ENCODE peak calls at places on chromosomes 2 and 18, in eight cellular contexts. One of them, this sample, is unnamed.

GRCh38 chr18:58097127-58097906 is 53.3 kb downstream of the NEDD4L start:
- DNase-seq in stimulated activated CD4-positive, alpha-beta T cell treated with anti-CD3 and anti-CD28 coated beads, Interleukin-4, amount 100 ng/mL, for 4 hours: no peak
- DNase-seq in EH: peak; percentile 79
- DNase-seq in stimulated activated CD8-positive, alpha-beta memory T cell treated with anti-CD3 and anti-CD28 coated beads, Interleukin-15, amount 100 ng/mL, for 4 hours: no peak
- DNase-seq in fibroblast of the conjunctiva: no peak
- DNase-seq in activated T-cell treated with anti-CD3 and anti-CD28 coated beads, Interleukin-2, amount 50 U/mL, for 1 hour: no peak
- DNase-seq in AG20443: no peak
- DNase-seq in activated CD8-positive, alpha-beta memory T cell treated with anti-CD3 and anti-CD28 coated beads, Interleukin-2, amount 50 U/mL, for 4 hours: no peak
- DNase-seq in this sample: no peak

GRCh38 chr2:127007652-127008051 is 99.3 kb downstream of the BIN1 start:
- DNase-seq in EH: peak; percentile 81
- DNase-seq in stimulated activated CD4-positive, alpha-beta T cell treated with anti-CD3 and anti-CD28 coated beads, Interleukin-4, amount 100 ng/mL, for 4 hours: no peak
- DNase-seq in AG20443: peak; percentile 67
- DNase-seq in activated T-cell treated with anti-CD3 and anti-CD28 coated beads, Interleukin-2, amount 50 U/mL, for 1 hour: no peak
- DNase-seq in activated CD8-positive, alpha-beta memory T cell treated with anti-CD3 and anti-CD28 coated beads, Interleukin-2, amount 50 U/mL, for 4 hours: no peak
- DNase-seq in stimulated activated CD8-positive, alpha-beta memory T cell treated with anti-CD3 and anti-CD28 coated beads, Interleukin-15, amount 100 ng/mL, for 4 hours: no peak
- DNase-seq in fibroblast of the conjunctiva: no peak
- DNase-seq in this sample: peak; percentile 68

GRCh38 chr18:45760443-45761036 is 36.6 kb downstream of the SLC14A1 start:
- DNase-seq in activated CD8-positive, alpha-beta memory T cell treated with anti-CD3 and anti-CD28 coated beads, Interleukin-2, amount 50 U/mL, for 4 hours: no peak
- DNase-seq in stimulated activated CD4-positive, alpha-beta T cell treated with anti-CD3 and anti-CD28 coated beads, Interleukin-4, amount 100 ng/mL, for 4 hours: no peak
- DNase-seq in AG20443: no peak
- DNase-seq in fibroblast of the conjunctiva: no peak
- DNase-seq in stimulated activated CD8-positive, alpha-beta memory T cell treated with anti-CD3 and anti-CD28 coated beads, Interleukin-15, amount 100 ng/mL, for 4 hours: no peak
- DNase-seq in activated T-cell treated with anti-CD3 and anti-CD28 coated beads, Interleukin-2, amount 50 U/mL, for 1 hour: no peak
- DNase-seq in EH: no peak
- DNase-seq in this sample: no peak

GRCh38 chr2:102387763-102388546 is 32.4 kb downstream of the IL18R1 start:
- DNase-seq in activated T-cell treated with anti-CD3 and anti-CD28 coated beads, Interleukin-2, amount 50 U/mL, for 1 hour: no peak
- DNase-seq in fibroblast of the conjunctiva: no peak
- DNase-seq in activated CD8-positive, alpha-beta memory T cell treated with anti-CD3 and anti-CD28 coated beads, Interleukin-2, amount 50 U/mL, for 4 hours: no peak
- DNase-seq in AG20443: no peak
- DNase-seq in EH: no peak
- DNase-seq in stimulated activated CD8-positive, alpha-beta memory T cell treated with anti-CD3 and anti-CD28 coated beads, Interleukin-15, amount 100 ng/mL, for 4 hours: no peak
- DNase-seq in stimulated activated CD4-positive, alpha-beta T cell treated with anti-CD3 and anti-CD28 coated beads, Interleukin-4, amount 100 ng/mL, for 4 hours: no peak
- DNase-seq in this sample: no peak

GRCh38 chr2:159267926-159268325 is 18.6 kb downstream of the WDSUB1 start:
- DNase-seq in activated T-cell treated with anti-CD3 and anti-CD28 coated beads, Interleukin-2, amount 50 U/mL, for 1 hour: no peak
- DNase-seq in AG20443: no peak
- DNase-seq in activated CD8-positive, alpha-beta memory T cell treated with anti-CD3 and anti-CD28 coated beads, Interleukin-2, amount 50 U/mL, for 4 hours: no peak
- DNase-seq in stimulated activated CD8-positive, alpha-beta memory T cell treated with anti-CD3 and anti-CD28 coated beads, Interleukin-15, amount 100 ng/mL, for 4 hours: no peak
- DNase-seq in stimulated activated CD4-positive, alpha-beta T cell treated with anti-CD3 and anti-CD28 coated beads, Interleukin-4, amount 100 ng/mL, for 4 hours: no peak
- DNase-seq in fibroblast of the conjunctiva: no peak
- DNase-seq in EH: peak; percentile 23
- DNase-seq in this sample: no peak

GRCh38 chr2:47029737-47030524 is 114.3 kb upstream of the MCFD2 start:
- DNase-seq in AG20443: no peak
- DNase-seq in activated CD8-positive, alpha-beta memory T cell treated with anti-CD3 and anti-CD28 coated beads, Interleukin-2, amount 50 U/mL, for 4 hours: no peak
- DNase-seq in stimulated activated CD4-positive, alpha-beta T cell treated with anti-CD3 and anti-CD28 coated beads, Interleukin-4, amount 100 ng/mL, for 4 hours: no peak
- DNase-seq in fibroblast of the conjunctiva: no peak
- DNase-seq in activated T-cell treated with anti-CD3 and anti-CD28 coated beads, Interleukin-2, amount 50 U/mL, for 1 hour: no peak
- DNase-seq in stimulated activated CD8-positive, alpha-beta memory T cell treated with anti-CD3 and anti-CD28 coated beads, Interleukin-15, amount 100 ng/mL, for 4 hours: no peak
- DNase-seq in EH: peak; percentile 60
- DNase-seq in this sample: no peak

GRCh38 chr2:143575340-143575739 is 446.1 kb downstream of the ARHGAP15 start:
- DNase-seq in activated CD8-positive, alpha-beta memory T cell treated with anti-CD3 and anti-CD28 coated beads, Interleukin-2, amount 50 U/mL, for 4 hours: no peak
- DNase-seq in stimulated activated CD8-positive, alpha-beta memory T cell treated with anti-CD3 and anti-CD28 coated beads, Interleukin-15, amount 100 ng/mL, for 4 hours: no peak
- DNase-seq in AG20443: no peak
- DNase-seq in EH: peak; percentile 25
- DNase-seq in activated T-cell treated with anti-CD3 and anti-CD28 coated beads, Interleukin-2, amount 50 U/mL, for 1 hour: no peak
- DNase-seq in stimulated activated CD4-positive, alpha-beta T cell treated with anti-CD3 and anti-CD28 coated beads, Interleukin-4, amount 100 ng/mL, for 4 hours: no peak
- DNase-seq in fibroblast of the conjunctiva: no peak
- DNase-seq in this sample: no peak

GRCh38 chr2:36451512-36451911 is 95.9 kb downstream of the CRIM1 start:
- DNase-seq in AG20443: no peak
- DNase-seq in activated CD8-positive, alpha-beta memory T cell treated with anti-CD3 and anti-CD28 coated beads, Interleukin-2, amount 50 U/mL, for 4 hours: no peak
- DNase-seq in fibroblast of the conjunctiva: no peak
- DNase-seq in stimulated activated CD4-positive, alpha-beta T cell treated with anti-CD3 and anti-CD28 coated beads, Interleukin-4, amount 100 ng/mL, for 4 hours: no peak
- DNase-seq in activated T-cell treated with anti-CD3 and anti-CD28 coated beads, Interleukin-2, amount 50 U/mL, for 1 hour: no peak
- DNase-seq in stimulated activated CD8-positive, alpha-beta memory T cell treated with anti-CD3 and anti-CD28 coated beads, Interleukin-15, amount 100 ng/mL, for 4 hours: no peak
- DNase-seq in EH: peak; percentile 57
- DNase-seq in this sample: no peak

GRCh38 chr2:94874277-94874997 is 3.2 kb downstream of the TEKT4 start:
- DNase-seq in EH: peak; percentile 40
- DNase-seq in stimulated activated CD4-positive, alpha-beta T cell treated with anti-CD3 and anti-CD28 coated beads, Interleukin-4, amount 100 ng/mL, for 4 hours: peak; percentile 39
- DNase-seq in fibroblast of the conjunctiva: no peak
- DNase-seq in activated CD8-positive, alpha-beta memory T cell treated with anti-CD3 and anti-CD28 coated beads, Interleukin-2, amount 50 U/mL, for 4 hours: peak; percentile 51
- DNase-seq in activated T-cell treated with anti-CD3 and anti-CD28 coated beads, Interleukin-2, amount 50 U/mL, for 1 hour: peak; percentile 67
- DNase-seq in stimulated activated CD8-positive, alpha-beta memory T cell treated with anti-CD3 and anti-CD28 coated beads, Interleukin-15, amount 100 ng/mL, for 4 hours: no peak
- DNase-seq in AG20443: peak; percentile 90
- DNase-seq in this sample: no peak

GRCh38 chr2:199439094-199439493 is 18.6 kb downstream of the SATB2 start:
- DNase-seq in activated CD8-positive, alpha-beta memory T cell treated with anti-CD3 and anti-CD28 coated beads, Interleukin-2, amount 50 U/mL, for 4 hours: no peak
- DNase-seq in stimulated activated CD8-positive, alpha-beta memory T cell treated with anti-CD3 and anti-CD28 coated beads, Interleukin-15, amount 100 ng/mL, for 4 hours: no peak
- DNase-seq in fibroblast of the conjunctiva: no peak
- DNase-seq in activated T-cell treated with anti-CD3 and anti-CD28 coated beads, Interleukin-2, amount 50 U/mL, for 1 hour: no peak
- DNase-seq in stimulated activated CD4-positive, alpha-beta T cell treated with anti-CD3 and anti-CD28 coated beads, Interleukin-4, amount 100 ng/mL, for 4 hours: no peak
- DNase-seq in AG20443: no peak
- DNase-seq in EH: no peak
- DNase-seq in this sample: no peak

GRCh38 chr2:80896576-80896975 is 592.0 kb upstream of the LRRTM1 start:
- DNase-seq in activated CD8-positive, alpha-beta memory T cell treated with anti-CD3 and anti-CD28 coated beads, Interleukin-2, amount 50 U/mL, for 4 hours: no peak
- DNase-seq in stimulated activated CD4-positive, alpha-beta T cell treated with anti-CD3 and anti-CD28 coated beads, Interleukin-4, amount 100 ng/mL, for 4 hours: no peak
- DNase-seq in AG20443: no peak
- DNase-seq in EH: no peak
- DNase-seq in activated T-cell treated with anti-CD3 and anti-CD28 coated beads, Interleukin-2, amount 50 U/mL, for 1 hour: no peak
- DNase-seq in fibroblast of the conjunctiva: no peak
- DNase-seq in stimulated activated CD8-positive, alpha-beta memory T cell treated with anti-CD3 and anti-CD28 coated beads, Interleukin-15, amount 100 ng/mL, for 4 hours: no peak
- DNase-seq in this sample: no peak

This sample was measured in retinal pigment epithelial cell.